ENCODE peak calls at places on chromosomes 12 and 14, in ten cellular contexts. T is breast epithelium, R is anterior cingulate cortex, Z is DMS 273 treated with DMSO at 0.1 percent for 48 hours, D is amniotic stem cell, E is HepG2, X is heart right ventricle, V is SW 1271, P is posterior cingulate gyrus, I is iris pigment epithelial cell. A is an unnamed sample.

GRCh38 chr14:91245029-91245428 is 525 bp upstream of the GPR68 start:
- DNase-seq in T (no peak), R (no peak), Z (no peak), D (no peak), E (no peak), X (no peak), V (no peak), P (peak), I (no peak), A (peak)

GRCh38 chr14:61501714-61502458 is 180.5 kb downstream of the PRKCH start:
- DNase-seq in T (no peak), R (no peak), Z (no peak), D (no peak), E (no peak), X (no peak), V (no peak), P (no peak), I (no peak), A (no peak)

GRCh38 chr12:58608711-58609110 is 311.6 kb downstream of the LRIG3 start:
- DNase-seq in T (no peak), R (no peak), Z (no peak), D (no peak), E (no peak), X (no peak), V (no peak), P (no peak), I (peak), A (no peak)

GRCh38 chr14:80996049-80996901 is 40.9 kb downstream of the TSHR start:
- DNase-seq in T (no peak), R (peak), Z (peak), D (peak), E (peak), X (no peak), V (peak), P (no peak), I (peak), A (no peak)

GRCh38 chr12:93203361-93203760 is 174.4 kb upstream of the NUDT4 start:
- DNase-seq in T (no peak), R (no peak), Z (no peak), D (no peak), E (no peak), X (no peak), V (no peak), P (no peak), I (no peak), A (no peak)

GRCh38 chr12:117874842-117875434 is 93.9 kb downstream of the KSR2 start:
- DNase-seq in T (peak), R (peak), Z (no peak), D (peak), E (peak), X (peak), V (no peak), P (peak), I (peak), A (peak)

GRCh38 chr12:107400686-107401447 is 284.7 kb upstream of the PWP1 start:
- DNase-seq in T (no peak), R (peak), Z (peak), D (no peak), E (no peak), X (no peak), V (no peak), P (no peak), I (peak), A (no peak)

GRCh38 chr14:92510972-92511371 is 2.6 kb upstream of the RIN3 start:
- DNase-seq in T (no peak), R (no peak), Z (no peak), D (no peak), E (peak), X (no peak), V (no peak), P (peak), I (no peak), A (no peak)

GRCh38 chr12:67025543-67026114 is 243.5 kb upstream of the CAND1 start:
- DNase-seq in T (no peak), R (no peak), Z (no peak), D (no peak), E (peak), X (no peak), V (no peak), P (no peak), I (peak), A (peak)

GRCh38 chr12:112855375-112855774 is 51.4 kb upstream of the OAS1 start:
- DNase-seq in T (no peak), R (no peak), Z (peak), D (no peak), E (peak), X (no peak), V (no peak), P (no peak), I (peak), A (no peak)

GRCh38 chr14:26252176-26252575 is 345.7 kb downstream of the NOVA1 start:
- DNase-seq in T (no peak), R (no peak), Z (no peak), D (no peak), E (no peak), X (no peak), V (no peak), P (no peak), I (no peak), A (no peak)

GRCh38 chr12:101299346-101299745 is 19.4 kb downstream of the UTP20 start:
- DNase-seq in T (no peak), R (no peak), Z (no peak), D (no peak), E (no peak), X (no peak), V (no peak), P (no peak), I (peak), A (no peak)

GRCh38 chr12:57085999-57086950 is 2.6 kb upstream of the NAB2 start:
- DNase-seq in T (peak), R (no peak), Z (peak), D (peak), E (peak), X (peak), V (no peak), P (peak), I (peak), A (peak)

GRCh38 chr14:64620910-64621309 is 71.1 kb downstream of the PPP1R36 start:
- DNase-seq in T (no peak), R (no peak), Z (no peak), D (no peak), E (no peak), X (no peak), V (no peak), P (no peak), I (no peak), A (no peak)

GRCh38 chr14:95770777-95771176 is 56.9 kb upstream of the TCL1A start:
- DNase-seq in T (no peak), R (no peak), Z (no peak), D (no peak), E (no peak), X (no peak), V (no peak), P (no peak), I (no peak), A (no peak)

GRCh38 chr14:104681689-104682074 is 7.7 kb upstream of the INF2 start:
- DNase-seq in T (peak), R (peak), Z (no peak), D (peak), E (peak), X (peak), V (peak), P (peak), I (peak), A (no peak)